ENCODE peak calls at places on chromosomes 12 and 14, in seven cellular contexts. G is epithelial cell of proximal tubule, K is lower lobe of right lung, T is neural crest cell, Y is choroid plexus epithelial cell, M is mesothelial cell of epicardium, J is GM10248. Q is an unnamed sample.

GRCh38 chr12:103530352-103530751 is 34.6 kb upstream of the C12orf42 start:
- DNase-seq in G (no peak), K (no peak), T (no peak), Y (no peak), M (no peak), J (peak), Q (no peak)

GRCh38 chr14:66143387-66144112 is 342.6 kb upstream of the CCDC196 start:
- DNase-seq in G (no peak), K (no peak), T (no peak), Y (no peak), M (no peak), J (no peak), Q (no peak)

GRCh38 chr12:6608592-6609311 is 1.6 kb upstream of the CHD4 start:
- DNase-seq in G (no peak), K (no peak), T (no peak), Y (no peak), M (no peak), J (no peak), Q (no peak)

GRCh38 chr14:34012978-34013713 is 62.3 kb upstream of the EGLN3 start:
- DNase-seq in G (no peak), K (no peak), T (no peak), Y (no peak), M (no peak), J (peak), Q (no peak)

GRCh38 chr14:99034711-99035171 is 237.3 kb downstream of the BCL11B start:
- DNase-seq in G (no peak), K (no peak), T (no peak), Y (no peak), M (no peak), J (no peak), Q (no peak)

GRCh38 chr14:32584079-32584478 is 255.0 kb downstream of the AKAP6 start:
- DNase-seq in G (no peak), K (no peak), T (no peak), Y (no peak), M (no peak), J (no peak), Q (no peak)

GRCh38 chr14:64675246-64675645 is 29.0 kb upstream of the PLEKHG3 start:
- DNase-seq in G (no peak), K (no peak), T (no peak), Y (no peak), M (no peak), J (no peak), Q (no peak)

GRCh38 chr12:2244013-2244861 is 191.4 kb downstream of the CACNA1C start:
- DNase-seq in G (peak), K (no peak), T (no peak), Y (peak), M (no peak), J (no peak), Q (peak)

GRCh38 chr12:91805031-91805430 is 340.6 kb downstream of the BTG1 start:
- DNase-seq in G (no peak), K (no peak), T (no peak), Y (no peak), M (no peak), J (no peak), Q (no peak)

GRCh38 chr14:37668646-37669045 is 73.2 kb downstream of the TTC6 start:
- DNase-seq in G (no peak), K (no peak), T (no peak), Y (peak), M (no peak), J (no peak), Q (no peak)

GRCh38 chr12:53179694-53180269 is 740 bp upstream of the ZNF740 start:
- DNase-seq in G (no peak), K (no peak), T (peak), Y (no peak), M (no peak), J (peak), Q (no peak)

GRCh38 chr12:52971701-52972329 is 22.9 kb downstream of the KRT18 start:
- DNase-seq in G (no peak), K (no peak), T (no peak), Y (peak), M (no peak), J (no peak), Q (peak)

GRCh38 chr14:98835825-98836100 is 436.2 kb downstream of the BCL11B start:
- DNase-seq in G (no peak), K (no peak), T (no peak), Y (no peak), M (no peak), J (no peak), Q (no peak)

GRCh38 chr14:64815257-64815656 is 64.5 kb downstream of the SPTB start:
- DNase-seq in G (no peak), K (no peak), T (no peak), Y (no peak), M (no peak), J (no peak), Q (no peak)

GRCh38 chr12:93573552-93574223 is 1.2 kb downstream of the SOCS2 start:
- DNase-seq in G (no peak), K (no peak), T (no peak), Y (peak), M (no peak), J (no peak), Q (peak)

GRCh38 chr12:26195641-26196423 is 459 bp downstream of the SSPN start:
- DNase-seq in G (no peak), K (peak), T (peak), Y (peak), M (peak), J (peak), Q (peak)

GRCh38 chr12:6699989-6700645 is 498 bp downstream of the PIANP start:
- DNase-seq in G (no peak), K (no peak), T (peak), Y (no peak), M (peak), J (peak), Q (no peak)

GRCh38 chr12:25286837-25287236 is 36.1 kb upstream of the KRAS start:
- DNase-seq in G (peak), K (no peak), T (no peak), Y (no peak), M (no peak), J (no peak), Q (no peak)

GRCh38 chr12:105992849-105993740 is 145.7 kb downstream of the NUAK1 start:
- DNase-seq in G (no peak), K (no peak), T (no peak), Y (peak), M (no peak), J (no peak), Q (no peak)

GRCh38 chr12:47491516-47491915 is 214.3 kb downstream of the RPAP3 start:
- DNase-seq in G (no peak), K (no peak), T (no peak), Y (no peak), M (no peak), J (no peak), Q (no peak)

GRCh38 chr12:56634242-56634836 is 4.2 kb upstream of the BAZ2A start:
- DNase-seq in G (no peak), K (peak), T (no peak), Y (peak), M (peak), J (no peak), Q (peak)

GRCh38 chr14:28719130-28719529 is 47.5 kb upstream of the FOXG1 start:
- DNase-seq in G (no peak), K (no peak), T (no peak), Y (no peak), M (no peak), J (no peak), Q (no peak)

GRCh38 chr12:12333980-12334709 is 15.9 kb downstream of the MANSC1 start:
- DNase-seq in G (no peak), K (peak), T (peak), Y (peak), M (no peak), J (peak), Q (peak)

GRCh38 chr12:66708704-66709443 is 30.0 kb upstream of the GRIP1 start:
- DNase-seq in G (no peak), K (no peak), T (no peak), Y (peak), M (no peak), J (no peak), Q (no peak)

GRCh38 chr12:58509116-58509885 is 411.0 kb downstream of the LRIG3 start:
- DNase-seq in G (no peak), K (no peak), T (no peak), Y (peak), M (no peak), J (no peak), Q (no peak)

GRCh38 chr12:88922816-88923215 is 342.5 kb upstream of the KITLG start:
- DNase-seq in G (no peak), K (no peak), T (no peak), Y (peak), M (no peak), J (no peak), Q (no peak)

GRCh38 chr12:46585854-46586621 is 213.5 kb upstream of the SLC38A2 start:
- DNase-seq in G (no peak), K (peak), T (peak), Y (peak), M (no peak), J (no peak), Q (no peak)

GRCh38 chr12:96399081-96399918 is 939 bp downstream of the CDK17 start:
- DNase-seq in G (no peak), K (peak), T (peak), Y (peak), M (peak), J (peak), Q (peak)

GRCh38 chr14:35986219-35986573 is 160.1 kb downstream of the BRMS1L start:
- DNase-seq in G (no peak), K (no peak), T (no peak), Y (no peak), M (no peak), J (no peak), Q (no peak)

GRCh38 chr12:10033783-10034381 is 3.4 kb downstream of the CLEC9A start:
- DNase-seq in G (no peak), K (no peak), T (no peak), Y (peak), M (no peak), J (no peak), Q (no peak)

GRCh38 chr12:132146772-132147422 is 2.6 kb downstream of the NOC4L start:
- DNase-seq in G (no peak), K (peak), T (no peak), Y (no peak), M (no peak), J (no peak), Q (no peak)

GRCh38 chr12:124057691-124058090 is 84.7 kb downstream of the ZNF664 start:
- DNase-seq in G (no peak), K (no peak), T (no peak), Y (peak), M (no peak), J (no peak), Q (no peak)

GRCh38 chr14:21894003-21894897 is 220.6 kb upstream of the OR4E1 start:
- DNase-seq in G (no peak), K (no peak), T (no peak), Y (peak), M (no peak), J (no peak), Q (no peak)

GRCh38 chr12:110197003-110197402 is 72.8 kb downstream of the IFT81 start:
- DNase-seq in G (no peak), K (no peak), T (no peak), Y (no peak), M (no peak), J (no peak), Q (no peak)

GRCh38 chr12:121786441-121786825 is 7.1 kb downstream of the RHOF start:
- DNase-seq in G (peak), K (peak), T (no peak), Y (peak), M (no peak), J (no peak), Q (peak)

GRCh38 chr12:94074216-94074969 is 74.0 kb upstream of the PLXNC1 start:
- DNase-seq in G (no peak), K (no peak), T (no peak), Y (no peak), M (no peak), J (no peak), Q (peak)

GRCh38 chr14:49593016-49593415 is 5.7 kb upstream of the LRR1 start:
- DNase-seq in G (no peak), K (no peak), T (no peak), Y (peak), M (no peak), J (no peak), Q (no peak)

GRCh38 chr12:65707051-65707450 is 117.2 kb upstream of the HMGA2 start:
- DNase-seq in G (no peak), K (no peak), T (no peak), Y (no peak), M (no peak), J (no peak), Q (no peak)

GRCh38 chr12:128644664-128645296 is 179.0 kb downstream of the SLC15A4 start:
- DNase-seq in G (no peak), K (no peak), T (peak), Y (peak), M (peak), J (peak), Q (peak)

GRCh38 chr14:101737414-101738367 is 23.8 kb upstream of the PPP2R5C start:
- DNase-seq in G (no peak), K (no peak), T (no peak), Y (no peak), M (no peak), J (no peak), Q (no peak)

GRCh38 chr12:101876861-101877815 is at the start of gene DRAM1:
- DNase-seq in G (no peak), K (peak), T (peak), Y (peak), M (peak), J (peak), Q (peak)
- TF ChIP-seq CTCF in G (no peak), K (no peak), T (no peak), Y (no peak), M (no peak), J (peak), Q (no peak)

GRCh38 chr14:103422981-103423600 is 37.9 kb downstream of the MARK3 start:
- DNase-seq in G (no peak), K (no peak), T (no peak), Y (peak), M (no peak), J (no peak), Q (no peak)
- TF ChIP-seq CTCF in G (no peak), K (no peak), T (no peak), Y (peak), M (no peak), J (no peak), Q (no peak)

DNA sequence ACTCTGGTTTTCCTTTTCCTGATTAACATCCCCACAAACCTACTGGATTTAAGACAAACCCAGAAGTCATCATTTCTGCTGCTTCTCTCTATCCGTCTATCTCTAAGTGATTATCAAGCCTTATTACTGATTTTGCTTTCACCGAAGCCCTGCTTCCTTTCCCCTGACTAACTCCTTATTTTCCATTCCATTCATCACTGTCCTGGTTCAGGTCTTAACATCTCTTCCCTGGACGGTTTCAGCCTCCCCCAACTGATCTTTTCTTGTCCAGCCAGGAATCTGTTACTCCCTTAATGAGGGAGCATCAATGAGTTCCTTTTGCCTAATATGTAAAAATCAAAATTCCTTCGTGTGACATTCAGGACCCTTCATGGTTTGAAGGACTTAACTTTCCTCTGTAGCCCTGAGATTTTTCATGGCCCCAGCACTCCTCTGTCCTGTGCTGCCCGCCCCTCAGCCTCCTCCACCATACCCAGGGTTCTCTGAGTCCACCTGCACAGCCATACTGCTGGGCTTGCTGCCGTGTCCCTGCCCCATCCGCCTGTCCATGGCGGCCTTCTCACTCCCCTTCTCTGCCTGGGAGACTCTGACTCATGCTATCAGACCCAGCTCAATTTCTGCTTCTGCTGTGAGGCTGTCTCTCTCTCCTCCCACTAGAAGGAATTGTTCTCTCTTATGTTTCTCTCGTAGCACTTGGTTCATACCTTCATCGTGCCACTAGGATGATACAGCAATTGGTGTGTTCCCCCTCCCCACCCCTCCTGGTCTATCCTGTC is 167.8 kb upstream of the HIF1A start:
- DNase-seq in G (no peak), K (no peak), T (no peak), Y (peak), M (no peak), J (no peak), Q (peak)
- TF ChIP-seq CTCF in G (no peak), K (no peak), T (no peak), Y (peak), M (no peak), J (no peak), Q (no peak)

GRCh38 chr12:8860165-8860961 is 37.9 kb downstream of the A2ML1 start:
- DNase-seq in G (peak), K (no peak), T (peak), Y (peak), M (no peak), J (peak), Q (peak)
- TF ChIP-seq CTCF in G (peak), K (peak), T (peak), Y (peak), M (peak), J (peak), Q (peak)

GRCh38 chr12:97716356-97716755 is 253.8 kb downstream of the RMST start:
- DNase-seq in G (peak), K (no peak), T (no peak), Y (peak), M (no peak), J (no peak), Q (no peak)

GRCh38 chr12:97711392-97711791 is 248.8 kb downstream of the RMST start:
- DNase-seq in G (no peak), K (no peak), T (no peak), Y (no peak), M (no peak), J (no peak), Q (no peak)

GRCh38 chr12:97713972-97714588 is 251.5 kb downstream of the RMST start:
- DNase-seq in G (no peak), K (no peak), T (no peak), Y (no peak), M (no peak), J (no peak), Q (no peak)

GRCh38 chr12:97713217-97713616 is 250.6 kb downstream of the RMST start:
- DNase-seq in G (no peak), K (no peak), T (no peak), Y (no peak), M (no peak), J (no peak), Q (no peak)
- TF ChIP-seq CTCF in G (no peak), K (no peak), T (no peak), Y (no peak), M (no peak), J (no peak), Q (no peak)

Q was measured in adrenal gland.